ENCODE peak calls at places on chromosome 12, in four cellular contexts. Y is uterus, A is epithelial cell of esophagus, I is chondrocyte. Q is an unnamed sample.

GRCh38 chr12:52601671-52602070 is 408 bp upstream of the KRT72 start:
- DNase-seq in A (no peak), I (no peak), Y (no peak), Q (no peak)

GRCh38 chr12:113359939-113360748 is 1.8 kb downstream of the PLBD2 start:
- DNase-seq in I (no peak), Y (no peak), A (no peak), Q (no peak)

GRCh38 chr12:75477137-75477536 is 3.4 kb upstream of the GLIPR1 start:
- DNase-seq in I (no peak), Y (no peak), A (no peak), Q (no peak)

GRCh38 chr12:1666685-1667162 is 24.1 kb upstream of the ADIPOR2 start:
- DNase-seq in Y (no peak), I (no peak), A (no peak), Q (no peak)

GRCh38 chr12:40222247-40222646 is 2.5 kb upstream of the LRRK2 start:
- DNase-seq in Y (no peak), I (no peak), A (peak), Q (no peak)

GRCh38 chr12:91009319-91009950 is 4.7 kb upstream of the EPYC start:
- DNase-seq in I (no peak), A (peak), Y (no peak), Q (no peak)

GRCh38 chr12:122977655-122978392 is 2.7 kb upstream of the ARL6IP4 start:
- DNase-seq in I (no peak), A (no peak), Y (no peak), Q (no peak)

GRCh38 chr12:2413999-2414792 is 361.4 kb downstream of the CACNA1C start:
- DNase-seq in I (no peak), Y (no peak), A (no peak), Q (peak)

GRCh38 chr12:26077915-26078314 is 46.9 kb downstream of the BHLHE41 start:
- DNase-seq in I (no peak), Y (no peak), A (peak), Q (no peak)

GRCh38 chr12:112486361-112486760 is 67.6 kb downstream of the PTPN11 start:
- DNase-seq in I (no peak), A (no peak), Y (no peak), Q (no peak)

GRCh38 chr12:91189526-91189925 is 6.9 kb upstream of the DCN start:
- DNase-seq in A (peak), Y (no peak), I (no peak), Q (no peak)

GRCh38 chr12:76247026-76247688 is 101.1 kb downstream of the BBS10 start:
- DNase-seq in Y (no peak), A (no peak), I (no peak), Q (no peak)

GRCh38 chr12:26633591-26634210 is 199.3 kb downstream of the ITPR2 start:
- DNase-seq in I (no peak), Y (no peak), A (peak), Q (no peak)

GRCh38 chr12:4271433-4272013 is 2.0 kb upstream of the CCND2 start:
- DNase-seq in Y (no peak), A (no peak), I (no peak), Q (no peak)

GRCh38 chr12:56237552-56237951 is 7.7 kb downstream of the SLC39A5 start:
- DNase-seq in Y (no peak), I (no peak), A (no peak), Q (no peak)

GRCh38 chr12:19181666-19182426 is 52.3 kb downstream of the PLEKHA5 start:
- DNase-seq in A (no peak), I (no peak), Y (no peak), Q (no peak)

GRCh38 chr12:4441355-4442330 is 4.0 kb downstream of the FGF6 start:
- DNase-seq in A (no peak), Y (no peak), I (no peak), Q (peak)

GRCh38 chr12:47818007-47818376 is 1.7 kb downstream of the HDAC7 start:
- DNase-seq in Y (no peak), A (no peak), I (peak), Q (peak)

GRCh38 chr12:47816646-47817271 is 2.9 kb downstream of the HDAC7 start:
- DNase-seq in I (peak), A (no peak), Y (peak), Q (peak)

GRCh38 chr12:47818382-47818700 is 1.4 kb downstream of the HDAC7 start:
- DNase-seq in A (no peak), I (no peak), Y (no peak), Q (no peak)

GRCh38 chr12:47818701-47819543 is 781 bp downstream of the HDAC7 start:
- DNase-seq in Y (peak), I (peak), A (no peak), Q (peak)

DNA sequence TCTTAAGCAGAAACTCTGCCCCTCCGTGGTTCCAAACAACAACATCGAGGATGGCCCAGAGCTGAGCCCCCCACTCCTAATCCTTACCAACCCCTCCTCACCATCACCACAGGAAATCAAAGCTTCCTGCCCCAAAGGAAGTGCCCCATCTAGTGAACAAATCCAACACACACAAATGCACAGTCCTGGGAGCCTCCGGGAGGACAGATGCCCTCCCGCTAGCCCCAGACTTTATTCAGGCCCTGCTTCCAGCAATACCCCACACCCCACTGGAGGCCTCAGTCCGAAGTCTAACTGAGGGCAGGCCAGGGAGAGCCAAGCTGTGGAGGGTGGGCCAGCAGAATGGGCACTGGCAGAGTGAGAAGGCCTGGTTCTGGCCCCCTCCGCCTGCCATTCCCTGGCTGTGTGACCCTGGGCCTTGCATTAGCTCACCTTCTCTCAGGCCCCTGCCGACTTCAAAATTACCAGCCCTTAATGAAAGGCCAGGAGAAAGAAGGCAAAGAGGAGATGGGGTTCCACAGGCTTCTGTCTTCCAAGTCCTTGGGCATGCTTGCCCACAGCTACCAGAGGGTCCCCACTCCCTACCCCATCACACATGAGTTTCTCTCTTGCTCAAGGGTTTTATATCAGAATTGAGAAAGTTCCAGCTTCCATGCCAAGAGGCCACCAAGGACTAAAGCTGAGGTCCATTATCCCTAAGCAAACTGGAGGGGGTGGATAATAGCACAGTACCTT is 2.3 kb downstream of the HDAC7 start:
- DNase-seq in Y (no peak), I (peak), A (no peak), Q (peak)
- TF ChIP-seq CTCF in Y (no peak), I (peak), A (no peak), Q (peak)

DNA sequence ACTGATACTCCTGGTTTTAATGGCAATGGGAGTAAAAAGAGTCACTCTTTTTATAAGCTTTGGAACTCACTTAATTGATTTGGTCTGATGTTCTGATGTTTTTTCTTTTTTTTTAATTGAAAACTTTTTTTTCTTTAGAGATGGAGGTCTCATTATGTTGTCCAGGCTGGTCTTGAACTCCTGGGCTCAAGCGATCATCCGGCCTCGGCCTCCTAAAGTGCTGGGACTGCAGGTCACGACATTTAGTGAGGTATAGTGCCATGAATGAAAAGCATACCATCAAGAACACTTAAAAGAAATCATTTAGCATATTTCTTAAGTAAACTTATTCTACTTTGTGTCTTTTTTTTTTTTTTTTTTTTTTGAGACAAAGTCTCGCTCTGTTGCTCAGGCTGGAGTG is 12.7 kb upstream of the EID3 start:
- DNase-seq in I (no peak), Y (no peak), A (no peak), Q (no peak)
- TF ChIP-seq CTCF in I (no peak), Y (no peak), A (no peak), Q (no peak)

GRCh38 chr12:50217202-50217601 is 50.0 kb upstream of the CERS5 start:
- DNase-seq in Y (no peak), A (no peak), I (no peak), Q (no peak)
- TF ChIP-seq CTCF in Y (no peak), A (no peak), I (no peak), Q (no peak)

GRCh38 chr12:6869049-6870021 is 2.0 kb downstream of the TPI1 start:
- DNase-seq in Y (peak), A (peak), I (peak), Q (peak)

GRCh38 chr12:6866920-6867406 is 368 bp upstream of the TPI1 start:
- DNase-seq in Y (no peak), I (peak), A (no peak), Q (peak)

GRCh38 chr12:6866163-6866919 is 990 bp upstream of the TPI1 start:
- DNase-seq in I (peak), Y (peak), A (no peak), Q (peak)

GRCh38 chr12:6868211-6869048 is 1.1 kb downstream of the TPI1 start:
- DNase-seq in Y (no peak), A (peak), I (no peak), Q (no peak)

DNA sequence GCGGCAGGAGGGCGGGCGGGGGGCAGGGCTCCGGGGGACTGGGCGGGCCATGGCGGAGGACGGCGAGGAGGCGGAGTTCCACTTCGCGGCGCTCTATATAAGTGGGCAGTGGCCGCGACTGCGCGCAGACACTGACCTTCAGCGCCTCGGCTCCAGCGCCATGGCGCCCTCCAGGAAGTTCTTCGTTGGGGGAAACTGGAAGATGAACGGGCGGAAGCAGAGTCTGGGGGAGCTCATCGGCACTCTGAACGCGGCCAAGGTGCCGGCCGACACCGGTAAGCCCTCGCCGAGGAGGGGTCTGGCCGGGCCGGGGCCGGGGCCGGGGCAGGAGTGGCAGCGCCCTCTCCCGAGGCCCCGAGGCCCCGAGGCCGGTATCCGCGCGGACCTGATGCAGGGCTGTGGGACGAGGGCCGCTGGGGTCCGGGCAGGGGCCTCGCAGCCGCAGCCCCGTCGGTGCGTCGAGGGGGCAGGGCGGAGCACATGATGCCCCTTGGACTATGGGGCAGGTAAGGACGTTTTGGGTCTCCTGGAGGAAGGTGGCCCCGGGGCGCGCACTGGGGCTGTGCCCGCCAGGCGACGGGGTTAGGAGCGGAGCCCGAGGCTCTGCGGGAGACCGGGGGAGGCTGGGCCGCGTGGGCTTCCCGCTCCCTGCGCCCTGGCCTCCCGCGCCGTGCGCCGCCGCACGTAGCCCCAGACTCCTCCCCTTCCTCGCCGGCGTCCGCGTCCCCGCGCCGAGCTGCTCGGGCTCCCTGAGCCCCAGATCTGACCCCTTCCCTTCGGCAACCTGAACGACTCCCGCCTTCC is at the start of gene TPI1:
- DNase-seq in Y (peak), A (peak), I (peak), Q (peak)
- TF ChIP-seq CTCF in Y (no peak), A (no peak), I (peak), Q (no peak)

GRCh38 chr12:49489720-49490119 is 49.1 kb upstream of the KCNH3 start:
- DNase-seq in I (no peak), Y (no peak), A (peak), Q (no peak)
- TF ChIP-seq CTCF in I (no peak), Y (no peak), A (peak), Q (no peak)

GRCh38 chr12:111304642-111305071 is 64.2 kb downstream of the PHETA1 start:
- DNase-seq in A (peak), Y (no peak), I (no peak), Q (no peak)
- TF ChIP-seq CTCF in A (peak), Y (no peak), I (peak), Q (peak)

GRCh38 chr12:109772622-109773321 is 59.1 kb downstream of the FAM222A start:
- DNase-seq in Y (no peak), I (peak), A (no peak), Q (peak)
- TF ChIP-seq CTCF in Y (no peak), I (no peak), A (no peak), Q (no peak)

GRCh38 chr12:81255947-81256346 is 178.1 kb downstream of the ACSS3 start:
- DNase-seq in Y (no peak), I (no peak), A (no peak), Q (no peak)

GRCh38 chr12:81263072-81263471 is 185.2 kb downstream of the ACSS3 start:
- DNase-seq in A (no peak), Y (no peak), I (no peak), Q (no peak)

GRCh38 chr12:81257952-81258551 is 180.2 kb downstream of the ACSS3 start:
- DNase-seq in Y (no peak), A (peak), I (no peak), Q (no peak)

GRCh38 chr12:81259360-81259759 is 181.5 kb downstream of the ACSS3 start:
- DNase-seq in I (no peak), A (no peak), Y (no peak), Q (no peak)

DNA sequence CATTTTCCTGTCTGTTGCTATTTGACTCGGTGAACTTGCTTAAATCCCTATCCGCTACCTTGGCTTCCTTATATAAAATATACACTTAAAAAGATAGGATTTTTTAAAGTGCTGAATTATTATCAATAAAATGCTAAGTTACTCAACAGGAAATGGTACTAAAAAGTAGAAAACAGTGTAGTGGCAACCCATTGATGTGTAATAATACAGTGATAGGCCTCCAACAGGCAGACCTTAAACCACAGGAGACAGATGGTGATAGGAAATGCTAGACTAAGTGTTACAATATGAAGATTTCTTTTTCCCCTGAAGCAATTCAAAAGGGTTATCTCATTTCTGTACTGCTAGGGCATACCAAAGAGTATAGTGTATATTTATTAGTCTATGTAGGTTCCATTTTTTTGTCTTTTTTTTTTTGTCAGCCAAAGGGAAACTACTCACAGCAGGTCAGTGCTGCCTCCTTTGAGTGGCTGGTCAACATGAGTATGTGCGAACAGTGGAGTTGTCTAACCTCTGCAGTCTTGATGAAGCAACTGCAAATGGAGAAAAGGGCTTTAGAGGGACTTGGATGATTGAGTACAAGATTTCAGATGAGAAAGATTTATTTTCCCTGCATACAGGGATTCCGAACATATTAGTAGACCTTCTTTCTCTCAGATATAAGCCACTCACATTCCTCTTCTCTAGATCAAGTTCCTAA is 183.8 kb downstream of the ACSS3 start:
- DNase-seq in I (no peak), Y (no peak), A (no peak), Q (no peak)
- TF ChIP-seq CTCF in I (no peak), Y (no peak), A (no peak), Q (no peak)

Q was measured in spleen.